ENCODE peak calls at places on chromosome X, in eight cellular contexts. Y, Z, S, C, P, I, U and W are unnamed samples.

GRCh38 chrX:7552758-7553157 is 290.2 kb upstream of the VCX start:
- DNase-seq in Y (no peak), Z (no peak), S (no peak), C (no peak), P (no peak), I (peak), U (no peak), W (no peak)

GRCh38 chrX:17655232-17656034 is 81.9 kb upstream of the SCML1 start:
- DNase-seq in Y (no peak), Z (peak), S (peak), C (no peak), P (no peak), I (no peak), U (no peak), W (no peak)

GRCh38 chrX:69216446-69216845 is 51.2 kb upstream of the PJA1 start:
- DNase-seq in Y (peak), Z (no peak), S (no peak), C (no peak), P (no peak), I (no peak), U (no peak), W (no peak)

GRCh38 chrX:154436597-154437397 is at the start of gene GDI1:
- DNase-seq in Y (peak), Z (peak), S (peak), C (peak), P (no peak), I (peak), U (peak), W (peak)

GRCh38 chrX:68822641-68823410 is 6.0 kb upstream of the EFNB1 start:
- DNase-seq in Y (peak), Z (peak), S (no peak), C (peak), P (no peak), I (peak), U (peak), W (no peak)

GRCh38 chrX:54066841-54067240 is 22.6 kb upstream of the PHF8 start:
- DNase-seq in Y (no peak), Z (no peak), S (no peak), C (no peak), P (no peak), I (no peak), U (no peak), W (no peak)

GRCh38 chrX:47579537-47579936 is 2.7 kb upstream of the TIMP1 start:
- DNase-seq in Y (no peak), Z (no peak), S (no peak), C (peak), P (no peak), I (peak), U (peak), W (no peak)

GRCh38 chrX:9466115-9466495 is 1.2 kb downstream of the TBL1X start:
- DNase-seq in Y (peak), Z (peak), S (peak), C (no peak), P (no peak), I (peak), U (peak), W (peak)

GRCh38 chrX:154006965-154007364 is 12.7 kb downstream of the IRAK1 start:
- DNase-seq in Y (no peak), Z (no peak), S (no peak), C (no peak), P (no peak), I (no peak), U (no peak), W (no peak)

DNA sequence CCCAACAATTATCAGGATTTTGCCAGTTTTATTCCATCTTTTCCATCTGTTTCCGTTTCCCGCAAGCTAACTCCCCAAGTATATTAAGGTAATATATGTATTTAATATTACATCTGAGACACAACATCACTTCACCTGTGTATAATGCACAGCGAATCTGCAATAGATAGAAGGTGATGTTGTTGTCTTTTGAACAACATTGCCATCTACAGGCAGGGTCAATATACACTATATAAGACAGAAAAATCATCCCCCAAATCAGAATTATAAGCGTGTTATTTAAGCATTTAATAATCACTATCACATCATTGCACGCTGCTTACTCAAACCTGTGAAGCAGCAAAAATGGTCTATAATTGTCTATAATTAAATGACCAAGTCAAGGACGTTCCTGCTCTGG is 1115.5 kb downstream of the NLGN4X start:
- DNase-seq in Y (no peak), Z (no peak), S (no peak), C (peak), P (no peak), I (peak), U (no peak), W (no peak)
- TF ChIP-seq CTCF in Y (peak), Z (peak), S (no peak), C (no peak), P (peak), I (peak), U (peak), W (no peak)

DNA sequence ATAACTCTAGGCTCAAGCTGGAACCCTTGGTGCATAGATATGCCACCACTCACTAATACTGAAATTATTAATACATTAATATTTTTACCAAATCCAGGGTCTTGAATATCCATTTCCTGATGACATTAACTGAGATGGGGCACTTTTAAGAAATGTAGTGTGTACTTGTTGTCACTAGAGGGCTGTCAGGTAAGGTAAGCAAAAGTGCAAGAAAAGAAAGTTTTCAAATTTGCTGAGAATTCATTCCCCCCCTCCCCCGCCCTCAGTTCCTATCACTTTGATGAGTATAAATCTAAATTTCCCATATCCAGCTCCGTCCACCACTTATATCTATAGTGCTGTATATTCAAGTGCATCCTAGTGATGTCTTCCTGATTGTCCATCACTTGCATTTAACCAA is 20.5 kb upstream of the WDR44 start:
- DNase-seq in Y (no peak), Z (no peak), S (no peak), C (peak), P (no peak), I (peak), U (no peak), W (no peak)
- TF ChIP-seq CTCF in Y (peak), Z (no peak), S (no peak), C (peak), P (peak), I (peak), U (no peak), W (no peak)

GRCh38 chrX:129773649-129774458 is 5.9 kb upstream of the SASH3 start:
- DNase-seq in Y (no peak), Z (no peak), S (no peak), C (no peak), P (no peak), I (peak), U (no peak), W (no peak)

GRCh38 chrX:129768586-129769466 is 10.9 kb upstream of the SASH3 start:
- DNase-seq in Y (no peak), Z (no peak), S (no peak), C (no peak), P (no peak), I (no peak), U (no peak), W (no peak)

GRCh38 chrX:129769467-129770154 is 10.1 kb upstream of the SASH3 start:
- DNase-seq in Y (no peak), Z (no peak), S (no peak), C (peak), P (no peak), I (peak), U (no peak), W (no peak)

GRCh38 chrX:129771266-129771995 is 8.3 kb upstream of the SASH3 start:
- DNase-seq in Y (no peak), Z (no peak), S (no peak), C (no peak), P (no peak), I (no peak), U (no peak), W (no peak)

DNA sequence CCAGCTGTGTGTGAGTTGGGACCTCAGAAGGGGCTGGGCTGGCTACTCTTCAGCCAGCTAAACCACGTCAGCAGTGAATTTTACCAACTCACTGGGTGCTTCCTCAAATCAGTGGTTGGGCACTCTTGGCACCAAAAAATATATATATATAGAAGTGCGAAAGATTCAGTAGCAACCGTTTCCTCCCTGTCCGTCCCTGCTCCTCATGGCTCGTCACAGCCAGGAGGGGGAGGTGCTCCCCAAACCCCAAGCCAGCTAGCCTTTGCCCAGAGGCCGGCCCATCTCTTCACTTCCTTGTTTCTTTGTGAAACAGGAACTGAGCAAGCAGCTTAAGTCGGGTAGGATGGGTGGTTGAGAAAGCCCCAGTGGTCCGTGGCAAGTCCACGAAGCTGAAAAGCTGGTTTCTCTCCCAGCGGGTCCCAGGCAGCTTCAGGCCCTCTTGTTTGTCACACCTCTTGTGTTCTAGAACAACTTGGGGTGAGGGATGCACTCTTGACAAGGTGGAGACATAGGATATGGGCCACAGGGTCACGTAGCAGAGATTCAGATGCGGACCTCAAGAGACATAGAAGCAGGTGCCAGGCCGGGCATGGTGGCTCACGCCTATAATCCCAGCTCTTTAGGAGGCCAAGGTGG is 6.8 kb upstream of the SASH3 start:
- DNase-seq in Y (no peak), Z (peak), S (no peak), C (peak), P (no peak), I (peak), U (peak), W (peak)
- TF ChIP-seq CTCF in Y (no peak), Z (no peak), S (no peak), C (no peak), P (no peak), I (no peak), U (no peak), W (no peak)

GRCh38 chrX:139475432-139475831 is 55.1 kb upstream of the F9 start:
- DNase-seq in Y (no peak), Z (no peak), S (no peak), C (no peak), P (no peak), I (no peak), U (no peak), W (no peak)
- TF ChIP-seq CTCF in Y (no peak), Z (no peak), S (no peak), C (no peak), P (no peak), I (no peak), U (no peak), W (no peak)

DNA sequence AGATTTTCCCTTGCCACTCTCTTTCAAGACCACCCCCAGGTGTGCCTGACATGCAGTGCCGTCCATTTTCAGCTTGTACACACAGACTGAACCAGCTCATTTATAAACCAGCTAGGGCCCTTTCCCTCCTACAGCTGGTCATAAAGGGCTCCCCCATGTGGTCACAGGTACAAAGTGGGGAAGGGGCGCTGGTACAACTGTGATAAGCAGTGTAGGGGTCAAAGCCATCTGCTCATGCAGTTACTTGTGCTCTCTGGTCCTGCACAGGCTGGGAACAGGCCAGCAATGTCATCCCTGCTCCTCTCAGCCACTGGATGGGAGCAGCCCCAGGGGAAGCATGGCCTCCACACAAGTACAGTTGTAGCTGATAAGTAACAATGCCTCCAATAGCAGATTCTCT is 20.6 kb downstream of the GABRQ start:
- DNase-seq in Y (no peak), Z (no peak), S (peak), C (no peak), P (no peak), I (peak), U (no peak), W (no peak)
- TF ChIP-seq CTCF in Y (no peak), Z (no peak), S (no peak), C (no peak), P (no peak), I (peak), U (no peak), W (no peak)

DNA sequence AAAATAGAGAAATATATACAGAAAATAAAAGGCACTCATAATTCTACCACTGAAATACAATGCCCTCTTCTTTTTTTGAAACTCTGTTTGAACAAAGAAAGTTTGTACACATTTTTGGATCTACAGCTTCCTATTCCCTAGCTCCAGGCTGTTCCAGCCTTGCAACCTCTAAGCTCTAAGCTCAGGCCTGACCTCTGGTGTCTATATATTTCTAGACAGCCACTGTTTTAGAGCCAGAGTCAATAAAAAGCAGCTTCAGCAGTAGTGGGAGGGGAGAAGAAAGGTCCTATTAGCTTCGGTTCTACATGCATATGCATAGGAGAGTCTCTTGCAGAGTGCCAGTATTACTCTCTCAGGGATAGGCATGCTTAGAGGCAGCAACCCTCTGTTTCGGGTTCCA is 39.7 kb downstream of the CLDN2 start:
- DNase-seq in Y (peak), Z (no peak), S (no peak), C (no peak), P (no peak), I (peak), U (no peak), W (no peak)
- TF ChIP-seq CTCF in Y (peak), Z (no peak), S (no peak), C (no peak), P (peak), I (no peak), U (no peak), W (no peak)

GRCh38 chrX:119272882-119273806 is 37.1 kb downstream of the PGRMC1 start:
- DNase-seq in Y (peak), Z (peak), S (peak), C (peak), P (peak), I (no peak), U (peak), W (peak)
- TF ChIP-seq CTCF in Y (no peak), Z (peak), S (no peak), C (no peak), P (peak), I (no peak), U (no peak), W (no peak)

DNA sequence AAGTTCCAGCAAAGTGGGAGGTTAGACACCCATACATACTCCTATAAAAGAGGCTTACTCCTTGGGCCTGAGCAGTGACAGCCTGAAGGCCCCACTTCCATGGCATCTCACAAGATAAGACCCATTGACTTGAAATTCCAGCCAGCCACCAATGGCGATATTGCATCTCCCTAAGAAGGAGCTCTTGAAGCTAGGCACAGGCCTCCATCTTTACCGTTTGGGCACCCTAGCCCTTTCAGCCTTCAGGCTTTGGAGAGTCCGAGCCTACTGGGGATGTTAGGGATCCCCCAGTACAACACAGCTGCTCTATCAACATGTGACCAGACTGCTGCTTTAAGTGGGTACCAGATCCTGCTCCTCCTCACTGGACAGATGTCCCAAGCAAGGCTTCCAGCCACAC is 189.5 kb downstream of the MAGEE1 start:
- DNase-seq in Y (no peak), Z (no peak), S (no peak), C (no peak), P (no peak), I (no peak), U (no peak), W (no peak)
- TF ChIP-seq CTCF in Y (no peak), Z (no peak), S (no peak), C (no peak), P (no peak), I (no peak), U (no peak), W (no peak)